ENCODE peak calls at places on chromosomes 6 and 20, in seven cellular contexts. U is GM12878, L is HCT116, J is neural progenitor cell, G is colonic mucosa, C is NT2/D1, I is PC-3. D is an unnamed sample.

GRCh38 chr6:33981421-33981820 is 164.5 kb downstream of the GRM4 start:
- DNase-seq in J (no peak), G (peak; percentile 31), I (no peak), U (no peak), L (no peak), C (no peak), D (no peak)

GRCh38 chr6:161429921-161430490 is 156.1 kb upstream of the AGPAT4 start:
- DNase-seq in U (no peak), C (no peak), J (no peak), G (no peak), L (no peak), I (peak; percentile 36), D (peak; percentile 19)

GRCh38 chr6:43970913-43971775 is 156.1 kb downstream of the MRPL14 start:
- DNase-seq in G (peak; percentile 74), U (no peak), L (no peak), C (no peak), I (peak; percentile 82), J (no peak), D (no peak)

GRCh38 chr6:36616888-36617521 is 22.8 kb downstream of the SRSF3 start:
- DNase-seq in U (no peak), I (peak; percentile 95), C (no peak), J (no peak), L (peak; percentile 23), G (peak; percentile 82), D (peak; percentile 56)

GRCh38 chr20:61670274-61670673 is 395.4 kb downstream of the TAF4 start:
- DNase-seq in L (no peak), G (no peak), U (no peak), C (no peak), J (no peak), I (no peak), D (no peak)

GRCh38 chr6:31401403-31401802 is 2.0 kb upstream of the MICA start:
- DNase-seq in J (no peak), U (no peak), C (no peak), G (peak; percentile 60), I (peak; percentile 79), L (peak; percentile 62), D (peak; percentile 81)

GRCh38 chr6:6730831-6731230 is 142.3 kb downstream of the LY86 start:
- DNase-seq in C (no peak), U (no peak), G (no peak), L (no peak), I (peak; percentile 71), J (no peak), D (peak; percentile 65)

GRCh38 chr6:135088818-135089809 is 34.5 kb upstream of the HBS1L start:
- DNase-seq in C (no peak), I (peak; percentile 50), G (no peak), U (peak; percentile 63), L (peak; percentile 13), J (peak; percentile 18), D (peak; percentile 71)

GRCh38 chr20:21203036-21203656 is 77.3 kb downstream of the KIZ start:
- DNase-seq in C (no peak), G (no peak), L (no peak), U (no peak), I (peak; percentile 48), J (no peak), D (no peak)

GRCh38 chr20:3550857-3551256 is 80.0 kb downstream of the ATRN start:
- DNase-seq in I (no peak), G (no peak), C (no peak), J (no peak), U (no peak), L (no peak), D (no peak)

GRCh38 chr6:31122803-31123706 is 2.8 kb upstream of the CDSN start:
- DNase-seq in I (no peak), U (no peak), G (peak; percentile 41), J (no peak), L (peak; percentile 72), C (no peak), D (peak; percentile 84)

GRCh38 chr6:14283600-14284235 is 166.1 kb downstream of the CD83 start:
- DNase-seq in J (peak; percentile 28), G (no peak), L (no peak), I (no peak), U (no peak), C (no peak), D (peak; percentile 53)

GRCh38 chr6:33634203-33634727 is 13.1 kb downstream of the ITPR3 start:
- DNase-seq in I (no peak), U (no peak), J (peak; percentile 63), L (no peak), C (no peak), G (no peak), D (peak; percentile 33)

GRCh38 chr6:131758920-131759319 is 48.1 kb upstream of the CTAGE9 start:
- DNase-seq in G (no peak), I (peak; percentile 17), C (no peak), L (no peak), U (no peak), J (no peak), D (no peak)

GRCh38 chr20:48723308-48724264 is 104.2 kb downstream of the PREX1 start:
- DNase-seq in L (no peak), J (no peak), G (no peak), C (no peak), I (no peak), U (no peak), D (peak; percentile 45)

GRCh38 chr6:41519305-41519747 is 26.9 kb upstream of the FOXP4 start:
- DNase-seq in L (no peak), J (no peak), I (no peak), C (no peak), U (no peak), G (peak; percentile 92), D (no peak)

GRCh38 chr6:336159-337114 is 44.1 kb downstream of the DUSP22 start:
- DNase-seq in I (no peak), J (no peak), G (no peak), C (no peak), L (no peak), U (peak; percentile 88), D (no peak)

GRCh38 chr20:35145141-35145564 is 2.0 kb downstream of the EDEM2 start:
- DNase-seq in J (peak; percentile 75), G (peak; percentile 24), L (peak; percentile 47), U (peak; percentile 23), I (peak; percentile 80), C (peak; percentile 33), D (peak; percentile 66)

GRCh38 chr6:41940759-41941279 is 789 bp downstream of the CCND3 start:
- DNase-seq in G (peak; percentile 65), I (peak; percentile 13), C (no peak), L (no peak), U (no peak), J (peak; percentile 65), D (peak; percentile 62)

GRCh38 chr20:1952737-1953530 is 40.9 kb downstream of the PDYN start:
- DNase-seq in U (peak; percentile 15), G (no peak), C (no peak), J (no peak), I (no peak), L (no peak), D (no peak)

GRCh38 chr6:154951400-154952200 is 43.5 kb upstream of the TIAM2 start:
- DNase-seq in G (no peak), I (peak; percentile 10), U (peak; percentile 28), L (no peak), J (no peak), C (no peak), D (no peak)

GRCh38 chr20:38346247-38346651 is at the start of gene LBP:
- DNase-seq in U (no peak), J (no peak), G (no peak), I (no peak), C (no peak), L (no peak), D (no peak)

GRCh38 chr20:43536041-43536816 is 22.6 kb upstream of the SGK2 start:
- DNase-seq in J (no peak), I (no peak), U (no peak), L (no peak), C (no peak), G (no peak), D (no peak)

GRCh38 chr6:164859791-164860190 is 449.6 kb downstream of the C6orf118 start:
- DNase-seq in L (no peak), G (no peak), C (no peak), U (no peak), I (no peak), J (no peak), D (no peak)
- H3K9me3 ChIP-seq in L (peaks cover 8% of the 10 kb centered on the region), G (no peaks in the 10 kb centered on the region), C (no peaks in the 10 kb centered on the region), U (no peaks in the 10 kb centered on the region), I (no peaks in the 10 kb centered on the region), J (no peaks in the 10 kb centered on the region), D (no peaks in the 10 kb centered on the region)

GRCh38 chr6:47047479-47048411 is 5.6 kb upstream of the ADGRF1 start:
- DNase-seq in L (peak; percentile 89), J (peak; percentile 78), U (peak; percentile 11), I (peak; percentile 97), C (peak; percentile 72), G (peak; percentile 60), D (peak; percentile 85)
- H3K9ac ChIP-seq in L (peak overlapping the region; percentile 24), J (no peak overlapping the region), U (no peak overlapping the region), I (peak overlapping the region; percentile 62), C (peak overlapping the region; percentile 18), G (no peak overlapping the region), D (no peak overlapping the region)

DNA sequence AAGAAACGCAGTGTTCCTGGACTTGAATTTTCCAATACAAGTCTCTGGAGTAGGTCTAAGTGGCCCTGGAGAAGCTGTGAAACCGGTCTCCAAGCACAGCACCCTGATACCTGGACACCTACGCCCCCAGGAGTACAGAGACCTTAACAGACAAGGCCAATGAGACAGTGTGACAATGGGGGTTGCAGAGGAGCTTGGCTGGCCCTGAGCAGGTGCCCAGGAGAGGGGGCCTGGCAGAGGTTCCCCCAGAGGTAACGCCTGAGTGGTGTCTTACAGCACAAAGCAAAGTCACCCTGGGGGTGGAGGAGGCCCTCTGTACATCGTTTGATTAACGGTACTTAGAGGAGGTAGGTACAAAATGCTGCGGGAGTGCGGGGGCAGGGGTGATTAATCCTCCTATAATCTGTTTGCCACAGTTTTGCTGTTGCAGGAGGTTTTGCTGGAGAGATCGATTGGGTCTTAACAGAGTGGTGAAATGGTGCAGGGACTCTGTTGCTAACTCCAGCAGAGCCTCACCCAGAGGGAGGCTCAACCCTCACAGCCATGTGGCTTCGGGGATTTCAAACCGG is 37.3 kb upstream of the APCDD1L start:
- DNase-seq in U (no peak), L (no peak), I (no peak), J (no peak), C (no peak), G (peak; percentile 9), D (no peak)
- H3K4me1 ChIP-seq in U (no peaks in the 10 kb centered on the region), L (peaks cover 4% of the 10 kb centered on the region), I (peaks cover 26% of the 10 kb centered on the region), J (peaks cover 10% of the 10 kb centered on the region), C (peaks cover 4% of the 10 kb centered on the region), G (no peaks in the 10 kb centered on the region), D (peaks cover 24% of the 10 kb centered on the region)

DNA sequence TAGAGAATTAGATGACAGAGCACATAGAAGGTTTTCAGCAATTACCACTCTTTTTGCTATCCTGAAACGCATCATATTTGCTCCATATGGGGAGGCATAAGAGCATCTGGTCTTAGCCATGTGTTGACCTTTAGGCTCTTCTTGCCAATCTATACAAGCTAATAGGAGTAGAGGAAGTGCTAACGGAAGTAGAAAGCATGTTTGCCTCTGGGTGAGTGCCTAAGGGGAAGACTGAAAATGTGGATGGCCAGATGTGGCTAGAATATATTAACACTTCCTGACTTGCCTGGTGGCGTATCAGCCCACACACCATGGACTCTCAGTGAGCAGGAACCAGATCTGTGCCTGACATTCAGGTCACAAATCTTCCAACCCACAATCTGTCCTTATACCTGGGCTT is 136.3 kb downstream of the LRRC1 start:
- DNase-seq in G (no peak), L (no peak), I (no peak), U (no peak), J (no peak), C (no peak), D (no peak)
- H3K9me3 ChIP-seq in G (no peaks in the 10 kb centered on the region), L (no peaks in the 10 kb centered on the region), I (no peaks in the 10 kb centered on the region), U (no peaks in the 10 kb centered on the region), J (no peaks in the 10 kb centered on the region), C (no peaks in the 10 kb centered on the region), D (no peaks in the 10 kb centered on the region)

D was measured in adipocyte.